ENCODE peak calls at places on chromosome 17, in seven cellular contexts. B is stimulated activated CD8-positive, alpha-beta memory T cell treated with anti-CD3 and anti-CD28 coated beads, Interleukin-15, amount 100 ng/mL, for 24 hours; D is ecto neural progenitor cell; Z is HL-60; R is neural progenitor cell; T is H1; F is activated CD8-positive, alpha-beta memory T cell treated with anti-CD3 and anti-CD28 coated beads for 1 hour. Q is an unnamed sample.

GRCh38 chr17:81902023-81902652 is at the start of gene NPB:
- DNase-seq in B (no peak), D (no peak), Z (no peak), R (peak), T (peak), F (no peak), Q (no peak)

GRCh38 chr17:18277076-18277475 is 16.6 kb downstream of the MIEF2 start:
- DNase-seq in B (no peak), D (no peak), Z (no peak), R (no peak), T (no peak), F (no peak), Q (no peak)

GRCh38 chr17:62705781-62706597 is 78.5 kb downstream of the MRC2 start:
- DNase-seq in B (no peak), D (peak), Z (no peak), R (peak), T (peak), F (no peak), Q (peak)

GRCh38 chr17:17413821-17414220 is 63.0 kb upstream of the MED9 start:
- DNase-seq in B (no peak), D (no peak), Z (no peak), R (no peak), T (no peak), F (no peak), Q (no peak)

GRCh38 chr17:44333371-44333770 is 8.7 kb upstream of the SLC25A39 start:
- DNase-seq in B (no peak), D (no peak), Z (peak), R (no peak), T (no peak), F (no peak), Q (peak)

GRCh38 chr17:44830359-44831269 is 527 bp upstream of the GJC1 start:
- DNase-seq in B (no peak), D (peak), Z (no peak), R (peak), T (peak), F (no peak), Q (peak)

GRCh38 chr17:8745586-8746500 is 1.2 kb upstream of the CCDC42 start:
- DNase-seq in B (peak), D (peak), Z (peak), R (peak), T (peak), F (peak), Q (peak)

GRCh38 chr17:602436-602835 is 112.2 kb downstream of the VPS53 start:
- DNase-seq in B (no peak), D (no peak), Z (no peak), R (no peak), T (no peak), F (no peak), Q (no peak)

GRCh38 chr17:43368740-43369506 is 29.9 kb upstream of the ARL4D start:
- DNase-seq in B (peak), D (peak), Z (peak), R (peak), T (peak), F (no peak), Q (peak)

GRCh38 chr17:51439395-51440229 is 179.3 kb downstream of the UTP18 start:
- DNase-seq in B (no peak), D (no peak), Z (no peak), R (no peak), T (no peak), F (no peak), Q (no peak)

GRCh38 chr17:63258785-63259184 is 187.3 kb downstream of the CYB561 start:
- DNase-seq in B (no peak), D (no peak), Z (no peak), R (no peak), T (no peak), F (no peak), Q (no peak)

GRCh38 chr17:7290166-7290565 is 4.3 kb downstream of the YBX2 start:
- DNase-seq in B (no peak), D (no peak), Z (no peak), R (no peak), T (no peak), F (no peak), Q (no peak)

GRCh38 chr17:68057531-68057952 is 22.0 kb downstream of the KPNA2 start:
- DNase-seq in B (no peak), D (no peak), Z (peak), R (no peak), T (no peak), F (no peak), Q (no peak)

GRCh38 chr17:82033359-82034085 is 2.0 kb downstream of the RAC3 start:
- DNase-seq in B (no peak), D (no peak), Z (no peak), R (no peak), T (no peak), F (no peak), Q (no peak)

GRCh38 chr17:5003214-5003867 is 5.6 kb downstream of the KIF1C start:
- DNase-seq in B (no peak), D (no peak), Z (no peak), R (no peak), T (no peak), F (no peak), Q (no peak)

GRCh38 chr17:54172654-54173316 is 350.1 kb downstream of the KIF2B start:
- DNase-seq in B (no peak), D (peak), Z (peak), R (peak), T (peak), F (no peak), Q (peak)

GRCh38 chr17:17837380-17837821 is 615 bp upstream of the SREBF1 start:
- DNase-seq in B (no peak), D (no peak), Z (no peak), R (peak), T (no peak), F (no peak), Q (peak)

GRCh38 chr17:57424777-57425188 is 168.5 kb downstream of the MSI2 start:
- DNase-seq in B (no peak), D (no peak), Z (no peak), R (no peak), T (no peak), F (no peak), Q (no peak)

GRCh38 chr17:76239538-76240274 is 587 bp downstream of the RNF157 start:
- DNase-seq in B (no peak), D (peak), Z (no peak), R (peak), T (peak), F (no peak), Q (peak)

GRCh38 chr17:82213251-82214011 is 789 bp upstream of the CCDC57 start:
- DNase-seq in B (no peak), D (peak), Z (no peak), R (peak), T (peak), F (no peak), Q (no peak)

GRCh38 chr17:80516533-80516932 is 28.1 kb upstream of the RPTOR start:
- DNase-seq in B (no peak), D (no peak), Z (no peak), R (no peak), T (no peak), F (no peak), Q (no peak)

GRCh38 chr17:80796430-80796861 is 195.2 kb upstream of the CHMP6 start:
- DNase-seq in B (no peak), D (no peak), Z (no peak), R (no peak), T (no peak), F (no peak), Q (no peak)

GRCh38 chr17:55726440-55726839 is 3.8 kb upstream of the TMEM100 start:
- DNase-seq in B (no peak), D (no peak), Z (no peak), R (no peak), T (no peak), F (no peak), Q (no peak)

GRCh38 chr17:74008196-74008595 is 195.3 kb upstream of the RPL38 start:
- DNase-seq in B (no peak), D (no peak), Z (peak), R (peak), T (peak), F (no peak), Q (peak)

GRCh38 chr17:79776378-79777165 is 1.4 kb upstream of the CBX2 start:
- DNase-seq in B (no peak), D (peak), Z (no peak), R (peak), T (no peak), F (no peak), Q (no peak)

GRCh38 chr17:59830846-59831486 is 61.8 kb downstream of the TUBD1 start:
- DNase-seq in B (no peak), D (peak), Z (no peak), R (no peak), T (no peak), F (no peak), Q (no peak)

GRCh38 chr17:4161179-4161559 is 18.2 kb downstream of the CYB5D2 start:
- DNase-seq in B (no peak), D (no peak), Z (peak), R (no peak), T (no peak), F (no peak), Q (peak)

GRCh38 chr17:29107933-29108805 is 65.2 kb downstream of the PIPOX start:
- DNase-seq in B (no peak), D (no peak), Z (no peak), R (no peak), T (no peak), F (no peak), Q (no peak)

GRCh38 chr17:18246880-18247612 is 11.5 kb downstream of the FLII start:
- DNase-seq in B (no peak), D (peak), Z (peak), R (peak), T (peak), F (no peak), Q (peak)

GRCh38 chr17:34312080-34312479 is 7.2 kb upstream of the CCL8 start:
- DNase-seq in B (no peak), D (no peak), Z (no peak), R (no peak), T (no peak), F (no peak), Q (no peak)

GRCh38 chr17:15944720-15945492 is at the start of gene ADORA2B:
- DNase-seq in B (peak), D (peak), Z (peak), R (peak), T (peak), F (no peak), Q (peak)

GRCh38 chr17:82839617-82840292 is at the start of gene ZNF750:
- DNase-seq in B (no peak), D (no peak), Z (no peak), R (no peak), T (no peak), F (no peak), Q (no peak)

GRCh38 chr17:15928286-15928785 is 16.6 kb upstream of the ADORA2B start:
- DNase-seq in B (no peak), D (no peak), Z (no peak), R (no peak), T (no peak), F (no peak), Q (no peak)

GRCh38 chr17:63997341-63998048 is 656 bp upstream of the PRR29 start:
- DNase-seq in B (no peak), D (no peak), Z (no peak), R (peak), T (no peak), F (no peak), Q (peak)

GRCh38 chr17:6488008-6488539 is 43.8 kb downstream of the PIMREG start:
- DNase-seq in B (no peak), D (no peak), Z (no peak), R (no peak), T (no peak), F (no peak), Q (no peak)

GRCh38 chr17:37643829-37644228 is 583 bp upstream of the DDX52 start:
- DNase-seq in B (no peak), D (no peak), Z (no peak), R (peak), T (no peak), F (no peak), Q (no peak)

GRCh38 chr17:35038434-35038833 is 25.1 kb downstream of the RFFL start:
- DNase-seq in B (no peak), D (no peak), Z (no peak), R (no peak), T (no peak), F (no peak), Q (no peak)

Q was measured in H9.